ENCODE peak calls at places on chromosomes 16 and 17, in eight cellular contexts. J is stimulated activated CD4-positive, alpha-beta T cell treated with anti-CD3 and anti-CD28 coated beads, Interleukin-4, amount 100 ng/mL, for 24 hours; A is GM19239; N is 8988T; I is progenitor cell of endocrine pancreas; U is COR-L47; D is amygdala; G is kidney tubule cell. L is an unnamed sample.

GRCh38 chr17:10730956-10731879 is 1.4 kb upstream of the TMEM220 start:
- DNase-seq in G (no peak), N (no peak), U (no peak), D (peak), I (no peak), J (no peak), A (no peak), L (no peak)

GRCh38 chr17:14738652-14738988 is 437.7 kb downstream of the HS3ST3B1 start:
- DNase-seq in A (no peak), N (no peak), J (no peak), D (no peak), G (no peak), I (no peak), U (no peak), L (no peak)

GRCh38 chr16:10188236-10188635 is 6.0 kb upstream of the GRIN2A start:
- DNase-seq in U (no peak), D (no peak), I (no peak), N (no peak), G (no peak), A (no peak), J (no peak), L (no peak)

GRCh38 chr16:2913603-2914002 is 1.9 kb downstream of the FLYWCH1 start:
- DNase-seq in J (peak), U (no peak), A (no peak), G (no peak), I (no peak), D (no peak), N (no peak), L (no peak)

GRCh38 chr16:88840589-88841215 is 16.0 kb downstream of the GALNS start:
- DNase-seq in U (no peak), D (no peak), I (no peak), N (no peak), J (no peak), A (no peak), G (no peak), L (no peak)

GRCh38 chr16:969508-970378 is 1.0 kb downstream of the LMF1 start:
- DNase-seq in J (no peak), A (no peak), U (no peak), N (no peak), G (peak), D (no peak), I (no peak), L (no peak)

GRCh38 chr17:76444518-76445311 is 8.2 kb downstream of the UBE2O start:
- DNase-seq in D (no peak), I (no peak), N (no peak), J (no peak), G (peak), U (no peak), A (no peak), L (no peak)

GRCh38 chr17:7022791-7023571 is at the start of gene BCL6B:
- DNase-seq in U (no peak), I (no peak), N (no peak), D (no peak), G (no peak), A (no peak), J (no peak), L (no peak)

GRCh38 chr17:3695723-3696411 is at the start of gene P2RX5:
- DNase-seq in N (no peak), J (peak), A (peak), D (no peak), I (peak), U (no peak), G (peak), L (no peak)

GRCh38 chr16:2324296-2324859 is 16.1 kb downstream of the ABCA3 start:
- DNase-seq in I (no peak), G (no peak), A (no peak), N (no peak), J (no peak), U (no peak), D (no peak), L (no peak)

GRCh38 chr16:2238396-2239230 is 2.4 kb downstream of the DNASE1L2 start:
- DNase-seq in A (no peak), N (peak), I (no peak), J (no peak), G (no peak), U (no peak), D (no peak), L (no peak)

GRCh38 chr16:67865318-67865717 is 7.5 kb upstream of the EDC4 start:
- DNase-seq in D (no peak), N (peak), U (peak), J (no peak), G (peak), I (no peak), A (no peak), L (no peak)

GRCh38 chr17:27065588-27065987 is 228.3 kb upstream of the WSB1 start:
- DNase-seq in N (no peak), U (no peak), I (no peak), A (no peak), D (no peak), J (no peak), G (no peak), L (no peak)

L was measured in smooth muscle cell of the brain vasculature.